ENCODE peak calls at places on chromosomes 6 and 20, in ten cellular contexts. P is HepG2, W is HCT116, F is spleen, L is GM12878, H is H1, C is upper lobe of left lung, E is transverse colon, S is breast epithelium, J is prostate gland. R is an unnamed sample.

GRCh38 chr6:71250050-71250689 is 38.4 kb upstream of the OGFRL1 start:
- DNase-seq in C (no peak), W (no peak), H (no peak), S (no peak), F (no peak), J (no peak), P (no peak), L (no peak), E (no peak), R (no peak)

GRCh38 chr6:47337519-47337918 is 27.8 kb upstream of the TNFRSF21 start:
- DNase-seq in L (no peak), P (no peak), F (no peak), C (no peak), H (no peak), J (no peak), S (no peak), E (no peak), W (no peak), R (no peak)

GRCh38 chr6:85255661-85256060 is 194.2 kb upstream of the NT5E start:
- DNase-seq in E (no peak), H (no peak), F (no peak), P (no peak), C (no peak), S (no peak), W (no peak), J (no peak), L (no peak), R (no peak)

GRCh38 chr20:59585714-59586404 is 18.5 kb upstream of the PHACTR3 start:
- DNase-seq in J (no peak), W (no peak), S (no peak), E (no peak), L (no peak), P (no peak), C (no peak), F (peak), H (no peak), R (no peak)

GRCh38 chr20:22690000-22690399 is 105.6 kb upstream of the FOXA2 start:
- DNase-seq in F (no peak), H (no peak), W (no peak), C (no peak), S (no peak), E (no peak), J (no peak), P (peak), L (no peak), R (no peak)

GRCh38 chr6:23174781-23175361 is 605.5 kb downstream of the HDGFL1 start:
- DNase-seq in E (no peak), C (no peak), W (peak), P (no peak), F (no peak), S (no peak), H (no peak), L (no peak), J (no peak), R (no peak)

GRCh38 chr6:169960891-169961611 is 209.6 kb downstream of the ERMARD start:
- DNase-seq in J (no peak), P (no peak), E (peak), S (peak), W (no peak), L (no peak), F (peak), H (peak), C (peak), R (peak)

GRCh38 chr6:144104898-144105487 is 9.6 kb upstream of the SF3B5 start:
- DNase-seq in H (no peak), P (peak), W (peak), J (peak), E (no peak), L (peak), F (no peak), C (no peak), S (no peak), R (no peak)

GRCh38 chr20:17827759-17828559 is 128.2 kb downstream of the BANF2 start:
- DNase-seq in E (no peak), S (no peak), P (peak), F (no peak), C (no peak), W (no peak), H (no peak), J (no peak), L (no peak), R (no peak)

GRCh38 chr6:139882977-139883728 is 508.7 kb upstream of the CITED2 start:
- DNase-seq in C (no peak), L (no peak), W (no peak), E (no peak), P (peak), F (no peak), S (no peak), J (no peak), H (no peak), R (no peak)

GRCh38 chr6:169034523-169035167 is 219.0 kb downstream of the THBS2 start:
- DNase-seq in L (no peak), W (no peak), S (no peak), J (no peak), E (no peak), C (no peak), F (no peak), H (no peak), P (no peak), R (no peak)

GRCh38 chr20:34997774-34998173 is 42.1 kb downstream of the MYH7B start:
- DNase-seq in P (no peak), E (no peak), S (no peak), W (no peak), H (no peak), C (no peak), L (no peak), J (no peak), F (no peak), R (no peak)
- TF ChIP-seq POLR2A in P (no peak), E (no peak), S (no peak), W (no peak), H (no peak), C (no peak), L (no peak), J (no peak), F (no peak), R (no peak)

DNA sequence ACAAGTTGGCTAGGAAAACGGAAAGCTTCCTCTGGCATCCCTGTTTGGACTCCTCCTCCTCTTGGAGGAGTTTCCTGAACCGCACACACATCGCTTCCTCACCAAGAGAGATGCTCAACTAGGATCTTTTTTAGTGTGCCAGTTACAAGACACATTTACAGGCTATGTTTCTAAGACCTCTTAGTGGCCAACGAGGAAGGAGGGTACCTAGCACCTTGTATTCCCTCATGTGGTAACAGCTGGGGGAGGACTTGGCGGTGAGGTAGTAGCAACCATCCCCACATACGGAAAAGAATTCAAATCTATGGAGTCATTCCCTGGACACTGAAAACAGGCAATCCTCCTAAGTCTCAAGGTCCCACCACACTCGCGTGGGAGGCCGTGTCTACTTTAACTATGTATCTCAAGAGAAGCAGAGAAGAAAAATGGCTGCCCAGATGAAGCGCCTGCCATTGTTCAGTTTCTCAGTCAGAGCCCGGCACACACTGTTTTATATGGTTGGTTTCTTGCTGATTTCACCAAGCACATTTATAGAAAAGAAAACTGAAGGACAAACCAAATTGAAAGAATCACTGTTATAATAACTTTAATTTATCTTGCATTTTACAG is 23.1 kb downstream of the EIF2S2 start:
- DNase-seq in L (no peak), J (no peak), W (no peak), F (no peak), H (no peak), E (no peak), C (no peak), P (no peak), S (no peak), R (no peak)
- TF ChIP-seq POLR2AphosphoS5 in L (no peak), J (no peak), W (no peak), F (no peak), H (peak), E (no peak), C (no peak), P (peak), S (no peak), R (no peak)

DNA sequence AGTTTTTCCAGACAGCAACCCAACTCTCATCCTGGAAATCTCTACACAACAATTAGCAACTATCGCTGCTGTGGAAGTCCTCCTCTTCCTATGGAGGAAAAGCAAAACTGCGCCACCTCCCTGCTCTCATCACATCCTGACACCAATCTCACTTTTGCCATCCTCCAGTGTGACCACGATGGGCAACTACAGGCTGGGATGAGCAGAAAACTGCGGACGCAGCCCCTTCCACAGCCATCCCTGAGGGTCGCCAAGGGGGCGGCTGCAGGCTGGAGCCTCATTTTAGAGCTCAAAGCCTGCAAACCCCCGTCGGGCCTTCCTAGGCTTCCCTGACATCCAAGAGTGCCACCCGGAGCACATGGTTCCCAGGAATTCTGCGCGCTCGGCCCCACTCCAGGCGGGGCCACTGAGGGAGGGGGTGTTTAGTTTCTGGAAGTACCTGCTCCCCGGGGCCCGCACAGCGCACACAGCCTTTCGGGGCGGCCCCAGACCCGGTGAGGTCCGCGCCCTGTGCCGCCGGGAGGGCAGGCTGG is 1.2 kb downstream of the TCFL5 start:
- DNase-seq in S (no peak), P (peak), W (no peak), J (no peak), L (no peak), E (no peak), C (no peak), H (no peak), F (peak), R (no peak)
- TF ChIP-seq POLR2A in S (no peak), P (peak), W (no peak), J (no peak), L (no peak), E (no peak), C (no peak), H (no peak), F (no peak), R (no peak)

DNA sequence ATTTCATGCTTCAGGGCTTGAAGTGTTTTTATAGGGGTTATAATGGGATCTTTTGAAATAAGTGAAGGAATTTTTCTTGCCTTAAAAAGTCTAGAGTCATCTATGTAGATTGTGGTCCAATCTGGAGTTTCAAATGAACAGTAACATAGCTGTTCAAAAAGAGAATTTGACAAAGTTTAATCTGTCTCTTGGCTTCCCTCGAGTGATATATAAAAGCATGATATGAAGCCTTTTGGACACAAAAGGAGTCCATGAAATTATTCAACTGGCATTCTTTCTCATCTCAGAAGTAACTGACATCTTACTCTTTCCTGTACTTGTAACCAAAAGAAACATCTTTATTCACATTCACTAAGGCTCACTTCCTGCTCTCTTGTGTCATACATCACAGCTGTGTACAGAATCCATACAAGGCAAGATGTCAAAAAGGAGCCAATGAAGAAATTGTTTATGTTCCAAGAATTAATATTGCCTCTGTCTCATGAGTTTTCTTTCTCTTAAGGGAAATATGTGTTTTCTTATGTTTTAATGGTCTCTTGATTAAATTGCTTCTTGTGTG is 590.9 kb upstream of the GJE1 start:
- DNase-seq in S (no peak), P (no peak), C (no peak), H (no peak), F (no peak), J (no peak), E (no peak), W (no peak), L (no peak), R (no peak)
- TF ChIP-seq POLR2AphosphoS5 in S (no peak), P (no peak), C (no peak), H (no peak), F (no peak), J (no peak), E (no peak), W (no peak), L (no peak), R (no peak)

GRCh38 chr20:62940875-62941274 is 2.9 kb downstream of the GID8 start:
- DNase-seq in C (no peak), P (no peak), J (no peak), E (no peak), S (no peak), F (peak), W (no peak), L (no peak), H (no peak), R (no peak)

GRCh38 chr20:62935968-62936585 is 1.9 kb upstream of the GID8 start:
- DNase-seq in W (no peak), F (peak), E (no peak), L (no peak), S (no peak), H (no peak), P (no peak), C (peak), J (no peak), R (no peak)

GRCh38 chr20:62937353-62938104 is 418 bp upstream of the GID8 start:
- DNase-seq in C (peak), S (peak), J (peak), L (peak), W (peak), P (peak), E (peak), F (peak), H (peak), R (peak)

GRCh38 chr20:62936996-62937352 is 973 bp upstream of the GID8 start:
- DNase-seq in J (no peak), L (no peak), H (no peak), W (no peak), P (peak), E (no peak), F (no peak), S (no peak), C (peak), R (no peak)

DNA sequence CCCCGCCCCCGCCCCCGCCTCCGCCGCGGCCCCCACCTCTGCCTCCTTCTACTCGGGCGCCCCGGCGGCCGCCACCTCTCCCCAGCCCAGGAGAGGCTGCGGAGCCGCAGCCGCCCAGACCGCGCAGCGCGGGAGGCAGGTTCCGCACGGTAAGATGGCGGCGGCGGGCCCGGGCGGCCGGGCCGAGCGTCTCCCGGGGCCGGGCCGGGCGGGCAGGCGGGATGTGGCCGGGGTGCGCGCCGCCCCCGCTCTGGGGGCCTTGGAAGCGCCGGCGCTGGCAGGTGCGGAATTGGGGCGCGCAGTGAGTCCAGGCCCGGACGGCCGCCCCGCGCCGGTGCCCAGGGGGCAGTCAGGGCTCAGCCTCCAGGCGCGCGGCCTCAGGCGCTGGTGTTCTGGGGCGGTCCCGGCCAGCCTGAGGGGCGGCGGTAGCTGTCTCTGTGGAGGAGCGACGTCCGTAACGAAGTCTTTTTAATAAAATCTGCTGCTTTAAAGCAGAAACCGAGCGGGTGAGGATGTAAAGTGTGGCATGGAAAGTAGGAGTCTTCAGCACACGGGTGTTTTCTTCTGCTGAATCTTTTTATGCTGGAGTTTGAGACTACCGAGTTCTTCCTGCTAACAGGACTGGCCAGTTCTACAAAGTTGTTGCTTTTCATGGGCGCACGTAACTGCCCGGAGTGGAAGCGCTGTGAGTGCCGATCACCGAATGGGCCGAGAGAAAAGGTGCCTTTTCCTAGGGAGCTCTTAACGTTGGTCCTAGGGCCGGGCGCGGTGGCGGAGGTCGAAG is at the start of gene GID8:
- DNase-seq in W (no peak), L (no peak), F (peak), E (peak), P (peak), J (peak), C (peak), H (no peak), S (no peak), R (peak)
- TF ChIP-seq POLR2A in W (peak), L (peak), F (no peak), E (no peak), P (no peak), J (no peak), C (no peak), H (no peak), S (no peak), R (no peak)

GRCh38 chr6:122913558-122913957 is 82.5 kb upstream of the CLVS2 start:
- DNase-seq in W (no peak), E (no peak), H (no peak), P (no peak), S (no peak), C (no peak), L (no peak), F (no peak), J (no peak), R (no peak)
- TF ChIP-seq POLR2AphosphoS5 in W (no peak), E (no peak), H (no peak), P (no peak), S (no peak), C (no peak), L (no peak), F (no peak), J (no peak), R (no peak)

R was measured in suprapubic skin.